ENCODE peak calls at places on chromosomes 6 and 20, in nine cellular contexts. One of them, this sample, is unnamed.

GRCh38 chr20:4090756-4091331 is 75.5 kb upstream of the RNF24 start:
- DNase-seq in transverse colon: no peak
- DNase-seq in lower leg skin: no peak
- DNase-seq in breast epithelium: no peak
- DNase-seq in body of pancreas: no peak
- DNase-seq in ovary: no peak
- DNase-seq in H54: no peak
- DNase-seq in adrenal gland: peak
- DNase-seq in heart left ventricle: no peak
- DNase-seq in this sample: peak

GRCh38 chr6:2467929-2468600 is 222.7 kb upstream of the GMDS start:
- DNase-seq in transverse colon: no peak
- DNase-seq in lower leg skin: no peak
- DNase-seq in breast epithelium: no peak
- DNase-seq in body of pancreas: no peak
- DNase-seq in ovary: no peak
- DNase-seq in H54: no peak
- DNase-seq in adrenal gland: no peak
- DNase-seq in heart left ventricle: no peak
- DNase-seq in this sample: no peak

GRCh38 chr6:147063469-147064031 is 140.7 kb upstream of the STXBP5 start:
- DNase-seq in transverse colon: no peak
- DNase-seq in lower leg skin: no peak
- DNase-seq in breast epithelium: no peak
- DNase-seq in body of pancreas: no peak
- DNase-seq in ovary: no peak
- DNase-seq in H54: peak
- DNase-seq in adrenal gland: no peak
- DNase-seq in heart left ventricle: no peak
- DNase-seq in this sample: no peak

GRCh38 chr20:37389241-37389747 is 43.4 kb downstream of the SRC start:
- DNase-seq in transverse colon: no peak
- DNase-seq in lower leg skin: no peak
- DNase-seq in breast epithelium: no peak
- DNase-seq in body of pancreas: no peak
- DNase-seq in ovary: peak
- DNase-seq in H54: no peak
- DNase-seq in adrenal gland: peak
- DNase-seq in heart left ventricle: no peak
- DNase-seq in this sample: no peak

GRCh38 chr6:146578054-146578453 is 20.7 kb upstream of the ADGB start:
- DNase-seq in transverse colon: no peak
- DNase-seq in lower leg skin: no peak
- DNase-seq in breast epithelium: no peak
- DNase-seq in body of pancreas: no peak
- DNase-seq in ovary: no peak
- DNase-seq in H54: no peak
- DNase-seq in adrenal gland: no peak
- DNase-seq in heart left ventricle: no peak
- DNase-seq in this sample: no peak

GRCh38 chr6:105402090-105402980 is 547 bp downstream of the PREP start:
- DNase-seq in transverse colon: peak
- DNase-seq in lower leg skin: no peak
- DNase-seq in breast epithelium: no peak
- DNase-seq in body of pancreas: peak
- DNase-seq in ovary: no peak
- DNase-seq in H54: no peak
- DNase-seq in adrenal gland: peak
- DNase-seq in heart left ventricle: no peak
- DNase-seq in this sample: peak

GRCh38 chr6:132192646-132193045 is 208.6 kb downstream of the MOXD1 start:
- DNase-seq in transverse colon: no peak
- DNase-seq in lower leg skin: no peak
- DNase-seq in breast epithelium: no peak
- DNase-seq in body of pancreas: no peak
- DNase-seq in ovary: no peak
- DNase-seq in H54: no peak
- DNase-seq in adrenal gland: no peak
- DNase-seq in heart left ventricle: no peak
- DNase-seq in this sample: no peak

GRCh38 chr6:133286765-133287164 is 45.6 kb downstream of the EYA4 start:
- DNase-seq in transverse colon: no peak
- DNase-seq in lower leg skin: no peak
- DNase-seq in breast epithelium: no peak
- DNase-seq in body of pancreas: no peak
- DNase-seq in ovary: no peak
- DNase-seq in H54: no peak
- DNase-seq in adrenal gland: no peak
- DNase-seq in heart left ventricle: no peak
- DNase-seq in this sample: no peak

GRCh38 chr6:134138226-134138975 is 86.0 kb upstream of the SLC2A12 start:
- DNase-seq in transverse colon: no peak
- DNase-seq in lower leg skin: no peak
- DNase-seq in breast epithelium: no peak
- DNase-seq in body of pancreas: no peak
- DNase-seq in ovary: no peak
- DNase-seq in H54: no peak
- DNase-seq in adrenal gland: no peak
- DNase-seq in heart left ventricle: no peak
- DNase-seq in this sample: no peak

GRCh38 chr6:150068786-150069648 is at the start of gene ULBP3:
- DNase-seq in transverse colon: peak
- DNase-seq in lower leg skin: peak
- DNase-seq in breast epithelium: peak
- DNase-seq in body of pancreas: peak
- DNase-seq in ovary: peak
- DNase-seq in H54: peak
- DNase-seq in adrenal gland: peak
- DNase-seq in heart left ventricle: peak
- DNase-seq in this sample: peak

GRCh38 chr20:57388953-57389694 is 2.1 kb upstream of the RBM38 start:
- DNase-seq in transverse colon: peak
- DNase-seq in lower leg skin: peak
- DNase-seq in breast epithelium: no peak
- DNase-seq in body of pancreas: peak
- DNase-seq in ovary: peak
- DNase-seq in H54: no peak
- DNase-seq in adrenal gland: peak
- DNase-seq in heart left ventricle: peak
- DNase-seq in this sample: peak

GRCh38 chr6:104710543-104711335 is 149.0 kb downstream of the HACE1 start:
- DNase-seq in transverse colon: no peak
- DNase-seq in lower leg skin: no peak
- DNase-seq in breast epithelium: no peak
- DNase-seq in body of pancreas: no peak
- DNase-seq in ovary: no peak
- DNase-seq in H54: no peak
- DNase-seq in adrenal gland: no peak
- DNase-seq in heart left ventricle: no peak
- DNase-seq in this sample: no peak

GRCh38 chr6:117503211-117503610 is 20.7 kb downstream of the DCBLD1 start:
- DNase-seq in transverse colon: no peak
- DNase-seq in lower leg skin: no peak
- DNase-seq in breast epithelium: no peak
- DNase-seq in body of pancreas: no peak
- DNase-seq in ovary: no peak
- DNase-seq in H54: no peak
- DNase-seq in adrenal gland: no peak
- DNase-seq in heart left ventricle: no peak
- DNase-seq in this sample: no peak

GRCh38 chr6:4381379-4381778 is 246.0 kb upstream of the ECI2 start:
- DNase-seq in transverse colon: no peak
- DNase-seq in lower leg skin: no peak
- DNase-seq in breast epithelium: no peak
- DNase-seq in body of pancreas: peak
- DNase-seq in ovary: no peak
- DNase-seq in H54: no peak
- DNase-seq in adrenal gland: peak
- DNase-seq in heart left ventricle: peak
- DNase-seq in this sample: no peak

GRCh38 chr6:83474309-83474708 is 38.0 kb upstream of the PRSS35 start:
- DNase-seq in transverse colon: peak
- DNase-seq in lower leg skin: no peak
- DNase-seq in breast epithelium: no peak
- DNase-seq in body of pancreas: no peak
- DNase-seq in ovary: no peak
- DNase-seq in H54: no peak
- DNase-seq in adrenal gland: peak
- DNase-seq in heart left ventricle: no peak
- DNase-seq in this sample: no peak

GRCh38 chr6:16338577-16339262 is 100.3 kb downstream of the GMPR start:
- DNase-seq in transverse colon: peak
- DNase-seq in lower leg skin: peak
- DNase-seq in breast epithelium: no peak
- DNase-seq in body of pancreas: peak
- DNase-seq in ovary: peak
- DNase-seq in H54: peak
- DNase-seq in adrenal gland: peak
- DNase-seq in heart left ventricle: peak
- DNase-seq in this sample: peak

GRCh38 chr6:41789937-41790502 is 2.5 kb downstream of the TOMM6 start:
- DNase-seq in transverse colon: no peak
- DNase-seq in lower leg skin: no peak
- DNase-seq in breast epithelium: no peak
- DNase-seq in body of pancreas: no peak
- DNase-seq in ovary: no peak
- DNase-seq in H54: no peak
- DNase-seq in adrenal gland: no peak
- DNase-seq in heart left ventricle: no peak
- DNase-seq in this sample: no peak
- TF ChIP-seq POLR2A in transverse colon: no peak
- TF ChIP-seq POLR2A in lower leg skin: no peak
- TF ChIP-seq POLR2A in breast epithelium: no peak
- TF ChIP-seq POLR2A in body of pancreas: no peak
- TF ChIP-seq POLR2A in ovary: no peak
- TF ChIP-seq POLR2A in H54: no peak
- TF ChIP-seq POLR2A in adrenal gland: no peak
- TF ChIP-seq POLR2A in heart left ventricle: no peak
- TF ChIP-seq POLR2A in this sample: no peak

GRCh38 chr20:62535964-62536363 is 60.2 kb upstream of the GATA5 start:
- DNase-seq in transverse colon: no peak
- DNase-seq in lower leg skin: no peak
- DNase-seq in breast epithelium: no peak
- DNase-seq in body of pancreas: no peak
- DNase-seq in ovary: no peak
- DNase-seq in H54: no peak
- DNase-seq in adrenal gland: no peak
- DNase-seq in heart left ventricle: peak
- DNase-seq in this sample: no peak
- TF ChIP-seq POLR2A in transverse colon: no peak
- TF ChIP-seq POLR2A in lower leg skin: no peak
- TF ChIP-seq POLR2A in breast epithelium: no peak
- TF ChIP-seq POLR2A in body of pancreas: no peak
- TF ChIP-seq POLR2A in ovary: no peak
- TF ChIP-seq POLR2A in H54: no peak
- TF ChIP-seq POLR2A in adrenal gland: no peak
- TF ChIP-seq POLR2A in heart left ventricle: no peak
- TF ChIP-seq POLR2A in this sample: no peak

GRCh38 chr20:35720165-35721123 is 21.2 kb downstream of the ROMO1 start:
- DNase-seq in transverse colon: no peak
- DNase-seq in lower leg skin: no peak
- DNase-seq in breast epithelium: no peak
- DNase-seq in body of pancreas: no peak
- DNase-seq in ovary: no peak
- DNase-seq in H54: no peak
- DNase-seq in adrenal gland: no peak
- DNase-seq in heart left ventricle: no peak
- DNase-seq in this sample: no peak

GRCh38 chr20:35721621-35722020 is 20.4 kb downstream of the RBM39 start:
- DNase-seq in transverse colon: no peak
- DNase-seq in lower leg skin: no peak
- DNase-seq in breast epithelium: no peak
- DNase-seq in body of pancreas: no peak
- DNase-seq in ovary: no peak
- DNase-seq in H54: no peak
- DNase-seq in adrenal gland: no peak
- DNase-seq in heart left ventricle: no peak
- DNase-seq in this sample: no peak

GRCh38 chr20:35719717-35720116 is 20.5 kb downstream of the ROMO1 start:
- DNase-seq in transverse colon: no peak
- DNase-seq in lower leg skin: no peak
- DNase-seq in breast epithelium: no peak
- DNase-seq in body of pancreas: no peak
- DNase-seq in ovary: no peak
- DNase-seq in H54: no peak
- DNase-seq in adrenal gland: no peak
- DNase-seq in heart left ventricle: no peak
- DNase-seq in this sample: no peak

GRCh38 chr20:35718972-35719635 is 19.9 kb downstream of the ROMO1 start:
- DNase-seq in transverse colon: no peak
- DNase-seq in lower leg skin: no peak
- DNase-seq in breast epithelium: no peak
- DNase-seq in body of pancreas: no peak
- DNase-seq in ovary: no peak
- DNase-seq in H54: no peak
- DNase-seq in adrenal gland: no peak
- DNase-seq in heart left ventricle: no peak
- DNase-seq in this sample: no peak

DNA sequence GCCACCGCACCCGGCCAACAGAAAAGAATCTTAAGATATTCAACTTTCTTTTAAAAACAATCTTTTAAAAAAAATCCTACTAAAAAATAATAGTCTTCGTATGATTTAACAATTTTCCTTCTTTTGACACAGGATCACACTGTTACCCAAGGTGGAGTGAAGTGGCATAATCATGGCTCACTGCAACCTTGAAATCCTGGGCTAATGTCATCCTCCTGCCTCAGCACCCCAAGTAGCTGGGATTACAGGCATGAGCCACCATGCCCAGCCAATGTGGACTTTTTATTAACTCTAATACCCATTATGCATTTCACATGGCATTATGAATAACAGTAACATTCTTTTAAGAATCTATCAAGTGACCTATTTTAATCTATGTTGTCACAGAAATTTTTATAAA is 20.8 kb downstream of the RBM39 start:
- DNase-seq in transverse colon: no peak
- DNase-seq in lower leg skin: no peak
- DNase-seq in breast epithelium: no peak
- DNase-seq in body of pancreas: no peak
- DNase-seq in ovary: no peak
- DNase-seq in H54: no peak
- DNase-seq in adrenal gland: peak
- DNase-seq in heart left ventricle: no peak
- DNase-seq in this sample: no peak
- TF ChIP-seq POLR2A in transverse colon: no peak
- TF ChIP-seq POLR2A in lower leg skin: no peak
- TF ChIP-seq POLR2A in breast epithelium: no peak
- TF ChIP-seq POLR2A in body of pancreas: no peak
- TF ChIP-seq POLR2A in ovary: no peak
- TF ChIP-seq POLR2A in H54: no peak
- TF ChIP-seq POLR2A in adrenal gland: no peak
- TF ChIP-seq POLR2A in heart left ventricle: no peak
- TF ChIP-seq POLR2A in this sample: no peak

DNA sequence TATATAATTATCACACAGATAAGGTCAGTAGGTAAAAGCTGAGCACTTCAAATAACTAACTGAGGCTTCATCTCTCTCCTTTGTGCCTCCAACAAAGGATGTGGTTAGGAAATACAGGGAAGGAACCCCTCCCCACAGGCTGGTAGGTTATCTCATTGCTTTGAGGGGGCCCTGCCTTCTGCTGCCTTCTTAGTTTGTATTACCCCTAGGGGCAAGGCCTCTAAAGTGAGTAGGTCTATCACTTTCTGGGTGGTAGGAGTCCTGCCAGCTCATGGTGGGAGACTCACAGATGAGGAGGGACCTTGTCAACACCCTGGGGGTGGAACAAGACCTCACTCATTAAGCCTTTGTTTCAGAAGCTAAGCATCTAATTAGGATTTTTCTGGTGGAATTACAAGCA is 34.6 kb downstream of the EDN1 start:
- DNase-seq in transverse colon: no peak
- DNase-seq in lower leg skin: no peak
- DNase-seq in breast epithelium: no peak
- DNase-seq in body of pancreas: no peak
- DNase-seq in ovary: no peak
- DNase-seq in H54: no peak
- DNase-seq in adrenal gland: no peak
- DNase-seq in heart left ventricle: no peak
- DNase-seq in this sample: no peak
- TF ChIP-seq POLR2A in transverse colon: no peak
- TF ChIP-seq POLR2A in lower leg skin: no peak
- TF ChIP-seq POLR2A in breast epithelium: no peak
- TF ChIP-seq POLR2A in body of pancreas: no peak
- TF ChIP-seq POLR2A in ovary: no peak
- TF ChIP-seq POLR2A in H54: no peak
- TF ChIP-seq POLR2A in adrenal gland: no peak
- TF ChIP-seq POLR2A in heart left ventricle: no peak
- TF ChIP-seq POLR2A in this sample: no peak

This sample was measured in erythroblast.